ENCODE peak calls at places on chromosomes 2 and 18, in five cellular contexts. G is NB4, M is IMR-90, L is keratinocyte, C is AG04450. J is an unnamed sample.

GRCh38 chr2:43879261-43879660 is 40.5 kb downstream of the ABCG8 start:
- DNase-seq in M (no peak), G (peak; percentile 75), L (no peak), C (no peak), J (no peak)

GRCh38 chr2:125167820-125168219 is 1142.7 kb downstream of the CNTNAP5 start:
- DNase-seq in G (no peak), M (peak; percentile 69), L (no peak), C (peak; percentile 23), J (no peak)

GRCh38 chr2:239249781-239250180 is 151.0 kb downstream of the HDAC4 start:
- DNase-seq in L (no peak), C (peak; percentile 76), M (peak; percentile 93), G (no peak), J (no peak)

GRCh38 chr18:13216732-13217465 is 1.7 kb upstream of the LDLRAD4 start:
- DNase-seq in G (peak; percentile 21), M (no peak), C (no peak), L (no peak), J (no peak)

GRCh38 chr2:223944166-223944703 is 900 bp downstream of the WDFY1 start:
- DNase-seq in C (no peak), L (no peak), M (no peak), G (peak; percentile 48), J (no peak)

GRCh38 chr2:149422337-149422990 is 92.1 kb downstream of the LYPD6 start:
- DNase-seq in L (peak; percentile 72), C (no peak), G (no peak), M (peak; percentile 27), J (no peak)

GRCh38 chr2:239195318-239195871 is 205.4 kb downstream of the HDAC4 start:
- DNase-seq in C (no peak), L (no peak), M (no peak), G (no peak), J (no peak)

GRCh38 chr18:24809173-24809955 is 348.9 kb downstream of the HRH4 start:
- DNase-seq in C (no peak), G (no peak), M (no peak), L (no peak), J (peak; percentile 22)

GRCh38 chr2:60306231-60306861 is 247.1 kb downstream of the BCL11A start:
- DNase-seq in G (no peak), L (no peak), M (no peak), C (no peak), J (no peak)

GRCh38 chr2:229591611-229592010 is 122.7 kb downstream of the DNER start:
- DNase-seq in M (no peak), L (no peak), G (no peak), C (no peak), J (no peak)

GRCh38 chr2:30217644-30218361 is 13.5 kb upstream of the LBH start:
- DNase-seq in G (no peak), C (no peak), M (no peak), L (no peak), J (peak; percentile 99)

GRCh38 chr2:47520302-47520630 is 117.3 kb downstream of the MSH2 start:
- DNase-seq in L (no peak), C (no peak), G (peak; percentile 96), M (no peak), J (no peak)

GRCh38 chr2:32882911-32883810 is 63.6 kb upstream of the LTBP1 start:
- DNase-seq in M (peak; percentile 53), C (peak; percentile 24), G (no peak), L (no peak), J (no peak)

GRCh38 chr2:192687000-192687399 is 492.3 kb upstream of the TMEFF2 start:
- DNase-seq in C (no peak), M (no peak), G (peak; percentile 9), L (no peak), J (no peak)

GRCh38 chr2:171999604-172000469 is at the start of gene METAP1D:
- DNase-seq in G (peak; percentile 97), C (peak; percentile 70), L (peak; percentile 49), M (peak; percentile 88), J (peak; percentile 79)

GRCh38 chr2:171996021-171996420 is 3.7 kb upstream of the METAP1D start:
- DNase-seq in M (no peak), G (no peak), L (no peak), C (no peak), J (no peak)

GRCh38 chr2:171995586-171995985 is 4.2 kb upstream of the METAP1D start:
- DNase-seq in M (peak; percentile 33), C (no peak), L (no peak), G (no peak), J (no peak)

GRCh38 chr2:171999125-171999524 is 628 bp upstream of the METAP1D start:
- DNase-seq in M (no peak), G (no peak), L (no peak), C (no peak), J (no peak)

GRCh38 chr2:172000696-172001361 is 1.1 kb downstream of the METAP1D start:
- DNase-seq in C (no peak), G (peak; percentile 42), M (no peak), L (no peak), J (no peak)
- H3K4me3 ChIP-seq in C (peak overlapping the region; percentile 97), G (peak overlapping the region; percentile 81), M (no peak overlapping the region), L (peak overlapping the region; percentile 73), J (peak overlapping the region; percentile 82)

GRCh38 chr2:70498054-70498453 is 55.6 kb downstream of the TGFA start:
- DNase-seq in M (no peak), C (no peak), G (no peak), L (no peak), J (no peak)
- TF ChIP-seq CTCF in M (no peak), C (peak; percentile 2), G (no peak), L (peak; percentile 2), J (no peak)

GRCh38 chr2:237689569-237690131 is 62.3 kb downstream of the LRRFIP1 start:
- DNase-seq in M (no peak), L (no peak), G (no peak), C (no peak), J (no peak)
- H3K4me3 ChIP-seq in M (no peak overlapping the region), L (no peak overlapping the region), G (no peak overlapping the region), C (no peak overlapping the region), J (no peak overlapping the region)

GRCh38 chr2:5121677-5122076 is 570.5 kb upstream of the SOX11 start:
- DNase-seq in L (no peak), G (peak; percentile 6), C (no peak), M (no peak), J (no peak)
- TF ChIP-seq CTCF in L (no peak), G (no peak), C (no peak), M (no peak), J (no peak)

DNA sequence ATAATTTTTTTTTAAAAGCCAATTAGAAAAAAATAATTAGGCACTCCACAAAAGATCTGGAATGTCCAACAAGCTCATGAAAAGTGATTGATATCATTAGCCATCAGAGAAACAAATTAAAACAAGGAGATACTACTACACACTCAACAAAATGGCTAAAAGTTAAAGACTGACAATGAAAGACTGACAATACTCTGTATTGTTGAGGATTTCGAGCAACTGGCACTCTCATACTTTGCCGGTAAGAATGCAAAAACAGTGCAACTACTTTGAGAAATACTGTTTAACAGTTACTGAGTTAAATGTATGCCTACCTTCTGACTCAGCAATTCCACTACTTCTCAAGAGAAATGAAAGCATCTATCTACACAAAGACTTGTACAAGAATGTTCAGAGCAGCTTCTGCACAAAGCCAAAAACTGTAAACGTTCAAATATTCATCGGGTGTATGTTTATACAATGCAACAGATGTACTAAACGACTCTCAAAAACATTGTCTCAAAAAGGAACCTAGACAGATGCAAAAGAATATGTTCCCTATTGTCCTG is 1.9 kb downstream of the INO80C start:
- DNase-seq in M (peak; percentile 64), L (no peak), C (peak; percentile 29), G (peak; percentile 15), J (no peak)
- H3K4me3 ChIP-seq in M (no peak overlapping the region), L (no peak overlapping the region), C (no peak overlapping the region), G (peak overlapping the region; percentile 88), J (no peak overlapping the region)

DNA sequence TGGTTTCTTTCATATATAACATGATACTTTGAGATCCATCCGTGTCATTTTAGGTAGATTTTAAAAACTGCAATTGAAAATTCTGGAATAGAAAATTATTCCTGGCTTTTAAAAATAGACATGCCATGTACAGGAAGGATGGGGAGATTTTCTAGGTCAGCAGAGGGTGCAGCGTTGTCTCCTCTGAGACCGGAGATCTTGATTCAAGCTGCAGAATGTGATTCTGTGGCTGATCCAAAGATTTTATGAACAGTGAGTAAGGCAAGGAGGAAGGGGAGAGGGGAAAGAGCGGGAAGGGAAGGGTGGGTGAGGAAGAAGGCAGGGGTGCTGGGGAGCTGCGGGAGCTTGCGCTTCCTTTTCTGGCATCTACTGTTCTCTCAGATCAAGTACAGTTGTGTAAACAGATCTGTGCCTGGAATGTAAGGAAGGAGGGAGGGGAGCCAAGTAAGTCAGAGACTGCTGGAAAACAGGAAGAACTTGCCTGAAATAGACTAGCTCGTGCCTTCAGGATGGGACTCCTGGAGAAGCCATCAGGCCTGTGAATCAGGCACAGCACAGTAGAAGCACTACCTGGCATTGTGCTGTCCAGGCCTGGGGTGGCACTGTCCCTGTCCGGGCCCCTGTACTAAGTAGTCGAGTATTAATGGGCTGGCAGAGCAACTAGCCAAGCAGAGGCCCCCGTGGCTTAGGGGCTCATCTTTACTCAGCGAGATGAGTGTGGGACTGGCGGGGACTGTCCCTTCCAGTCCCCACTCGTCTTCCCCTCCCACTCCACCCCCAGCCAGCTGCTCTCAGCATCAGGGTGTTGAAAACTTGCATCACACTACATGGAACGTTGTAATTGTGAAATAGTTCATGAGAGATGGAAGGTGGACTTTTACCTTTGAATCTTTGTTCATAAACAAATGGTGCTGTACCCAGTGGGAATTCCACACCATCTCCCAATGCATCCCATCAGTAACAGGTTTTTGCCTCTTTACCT is 163.5 kb downstream of the UXS1 start:
- DNase-seq in G (peak; percentile 35), L (no peak), C (peak; percentile 54), M (peak; percentile 81), J (peak; percentile 87)
- TF ChIP-seq CTCF in G (no peak), L (no peak), C (no peak), M (no peak), J (no peak)

DNA sequence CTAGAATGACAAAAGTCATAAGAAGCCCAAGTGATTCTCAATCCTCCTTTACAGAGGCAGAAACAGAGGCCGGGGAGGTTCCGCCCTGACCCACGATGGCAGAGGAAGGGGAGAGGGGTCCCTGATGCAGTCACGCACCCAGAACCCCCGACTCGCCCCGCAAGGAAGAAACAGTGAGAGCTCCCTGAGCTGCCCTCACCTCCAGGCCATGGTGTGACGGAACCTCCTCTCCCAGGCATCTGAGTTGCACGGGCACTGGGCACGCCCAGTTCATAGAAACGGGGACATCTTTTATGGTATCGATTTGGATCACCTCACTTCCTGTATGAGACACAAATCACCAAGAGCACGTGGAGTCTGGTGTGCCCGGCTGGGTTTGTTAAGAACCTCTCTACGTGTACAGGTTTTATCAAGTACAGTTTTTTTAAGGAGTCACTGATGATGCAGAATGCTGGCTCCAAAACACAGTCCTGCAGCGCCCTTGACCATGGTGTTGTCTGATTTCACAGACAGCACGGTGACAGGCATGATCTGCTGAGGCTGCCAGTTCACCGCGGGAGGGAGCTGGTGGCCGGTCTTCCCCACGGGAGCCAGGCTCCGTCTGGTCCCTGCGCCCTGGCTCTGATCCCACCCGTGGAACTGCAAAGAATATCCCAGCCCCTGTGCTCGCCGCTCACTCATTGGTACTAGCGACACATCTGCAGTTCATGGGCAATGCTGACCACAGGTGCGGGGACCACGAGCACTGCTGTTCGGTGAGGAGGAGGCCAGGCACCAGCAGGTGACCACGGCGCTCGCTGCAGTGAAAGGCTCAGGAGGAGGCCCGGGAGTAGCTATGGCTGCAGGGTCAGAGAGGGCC is 35.6 kb downstream of the PXDN start:
- DNase-seq in C (no peak), L (no peak), G (no peak), M (peak; percentile 27), J (no peak)
- H3K4me3 ChIP-seq in C (no peak overlapping the region), L (peak overlapping the region; percentile 28), G (no peak overlapping the region), M (no peak overlapping the region), J (no peak overlapping the region)

J was measured in LNCaP clone FGC.